ENCODE peak calls at places on chromosomes 13 and 19, in four cellular contexts. R is psoas muscle, W is GM23338, P is uterus. I is an unnamed sample.

GRCh38 chr19:39943586-39943985 is 9.2 kb upstream of the FCGBP start:
- DNase-seq in R (no peak), W (no peak), P (no peak), I (no peak)

GRCh38 chr13:106752584-106753202 is 184.8 kb upstream of the ARGLU1 start:
- DNase-seq in R (no peak), W (no peak), P (no peak), I (no peak)

GRCh38 chr19:40588926-40589569 is 12.1 kb upstream of the LTBP4 start:
- DNase-seq in R (no peak), W (no peak), P (no peak), I (no peak)

GRCh38 chr13:81639984-81640582 is 1299.2 kb upstream of the SPRY2 start:
- DNase-seq in R (no peak), W (peak; percentile 36), P (no peak), I (no peak)

GRCh38 chr19:40613669-40614594 is 12.8 kb downstream of the LTBP4 start:
- DNase-seq in R (peak; percentile 69), W (peak; percentile 94), P (peak; percentile 88), I (peak; percentile 92)

GRCh38 chr19:11530432-11530831 is 1.5 kb upstream of the ECSIT start:
- DNase-seq in R (peak; percentile 70), W (peak; percentile 96), P (peak; percentile 79), I (peak; percentile 91)

GRCh38 chr19:45340899-45341453 is 426 bp downstream of the KLC3 start:
- DNase-seq in R (no peak), W (peak; percentile 56), P (no peak), I (no peak)

GRCh38 chr13:77430377-77430951 is 103.6 kb upstream of the MYCBP2 start:
- DNase-seq in R (no peak), W (no peak), P (no peak), I (no peak)

GRCh38 chr13:102555914-102556553 is 40.8 kb upstream of the TPP2 start:
- DNase-seq in R (no peak), W (peak; percentile 74), P (no peak), I (no peak)

GRCh38 chr19:35154535-35155406 is at the start of gene FXYD5:
- DNase-seq in R (peak; percentile 74), W (peak; percentile 86), P (peak; percentile 53), I (peak; percentile 87)

GRCh38 chr19:46471116-46471733 is at the start of gene PNMA8A:
- DNase-seq in R (peak; percentile 83), W (peak; percentile 96), P (peak; percentile 68), I (peak; percentile 91)

GRCh38 chr19:58581227-58582141 is 8.3 kb upstream of the MZF1 start:
- DNase-seq in R (peak; percentile 87), W (peak; percentile 96), P (peak; percentile 86), I (peak; percentile 94)

GRCh38 chr19:9032136-9032626 is 22.0 kb upstream of the MUC16 start:
- DNase-seq in R (no peak), W (no peak), P (no peak), I (no peak)

GRCh38 chr13:71722206-71722605 is 144.8 kb downstream of the DACH1 start:
- DNase-seq in R (no peak), W (no peak), P (no peak), I (no peak)

GRCh38 chr19:49637865-49638350 is 2.0 kb downstream of the RRAS start:
- DNase-seq in R (peak; percentile 87), W (peak; percentile 71), P (peak; percentile 85), I (peak; percentile 97)

GRCh38 chr13:36456577-36456976 is 24.3 kb downstream of the CCNA1 start:
- DNase-seq in R (no peak), W (no peak), P (no peak), I (no peak)

GRCh38 chr19:13091400-13092161 is 11.1 kb downstream of the LYL1 start:
- DNase-seq in R (peak; percentile 67), W (peak; percentile 73), P (peak; percentile 88), I (peak; percentile 93)

GRCh38 chr19:16190198-16190597 is 5.0 kb downstream of the FAM32A start:
- DNase-seq in R (no peak), W (no peak), P (no peak), I (no peak)

GRCh38 chr13:73633817-73634449 is 500.3 kb downstream of the KLF12 start:
- DNase-seq in R (no peak), W (peak; percentile 34), P (no peak), I (no peak)

GRCh38 chr13:113991676-113992179 is 17.9 kb upstream of the C13orf46 start:
- DNase-seq in R (no peak), W (no peak), P (no peak), I (peak; percentile 13)

GRCh38 chr19:33385956-33386355 is 12.4 kb downstream of the CEBPG start:
- DNase-seq in R (no peak), W (no peak), P (no peak), I (peak; percentile 79)

GRCh38 chr13:99027260-99027659 is 49.4 kb upstream of the DOCK9 start:
- DNase-seq in R (no peak), W (no peak), P (no peak), I (no peak)

GRCh38 chr13:100658363-100658762 is 16.2 kb downstream of the TMTC4 start:
- DNase-seq in R (no peak), W (no peak), P (no peak), I (no peak)

GRCh38 chr19:46911456-46911855 is 50.7 kb downstream of the ARHGAP35 start:
- DNase-seq in R (no peak), W (no peak), P (no peak), I (no peak)

GRCh38 chr13:31588331-31588730 is 151.0 kb upstream of the RXFP2 start:
- DNase-seq in R (no peak), W (no peak), P (no peak), I (no peak)

GRCh38 chr13:41668130-41668757 is 210.9 kb downstream of the RGCC start:
- DNase-seq in R (peak; percentile 18), W (peak; percentile 91), P (peak; percentile 72), I (peak; percentile 56)

GRCh38 chr13:98265669-98266551 is 88.8 kb upstream of the RNF113B start:
- DNase-seq in R (no peak), W (no peak), P (no peak), I (no peak)

GRCh38 chr19:34459614-34460013 is 21.9 kb upstream of the WTIP start:
- DNase-seq in R (no peak), W (no peak), P (no peak), I (no peak)

GRCh38 chr13:37070956-37071355 is 11.5 kb upstream of the SUPT20H start:
- DNase-seq in R (no peak), W (no peak), P (no peak), I (no peak)

GRCh38 chr19:40005670-40006272 is 8.9 kb downstream of the ZNF546 start:
- DNase-seq in R (no peak), W (no peak), P (no peak), I (no peak)

GRCh38 chr19:2820112-2820702 is 539 bp downstream of the ZNF554 start:
- DNase-seq in R (no peak), W (peak; percentile 50), P (no peak), I (peak; percentile 42)

GRCh38 chr13:45219123-45219891 is 18.5 kb upstream of the KCTD4 start:
- DNase-seq in R (no peak), W (no peak), P (no peak), I (no peak)

GRCh38 chr19:46579286-46579944 is 21.7 kb upstream of the CALM3 start:
- DNase-seq in R (no peak), W (peak; percentile 88), P (no peak), I (no peak)

GRCh38 chr19:48750771-48751504 is 1.5 kb downstream of the FUT1 start:
- DNase-seq in R (no peak), W (no peak), P (no peak), I (peak; percentile 57)

GRCh38 chr13:93714171-93714570 is 487.6 kb downstream of the GPC6 start:
- DNase-seq in R (no peak), W (no peak), P (no peak), I (no peak)

GRCh38 chr19:15323496-15324235 is 8.7 kb downstream of the BRD4 start:
- DNase-seq in R (peak; percentile 36), W (no peak), P (peak; percentile 29), I (peak; percentile 80)

GRCh38 chr19:31269425-31270127 is 79.7 kb downstream of the TSHZ3 start:
- DNase-seq in R (no peak), W (no peak), P (no peak), I (peak; percentile 21)

I was measured in right cardiac atrium.